ENCODE peak calls at places on chromosomes 16 and 17, in nine cellular contexts. G is SK-N-SH, Z is tibial nerve, S is fibroblast of lung, V is AG04450, C is H1, Q is stomach, W is cardiac muscle cell, J is mammary epithelial cell. K is an unnamed sample.

GRCh38 chr16:80570106-80570478 is 29.3 kb downstream of the DYNLRB2 start:
- DNase-seq in G (no peak), Z (no peak), S (peak), V (no peak), C (no peak), Q (no peak), W (no peak), J (no peak), K (no peak)

GRCh38 chr17:28225271-28225670 is 93.7 kb upstream of the TMEM97 start:
- DNase-seq in G (no peak), Z (no peak), S (no peak), V (no peak), C (no peak), Q (no peak), W (no peak), J (no peak), K (no peak)

GRCh38 chr17:7824021-7824924 is 9.7 kb upstream of the KDM6B start:
- DNase-seq in G (no peak), Z (no peak), S (no peak), V (no peak), C (no peak), Q (no peak), W (no peak), J (no peak), K (no peak)

GRCh38 chr16:66511615-66512500 is 38.1 kb downstream of the TK2 start:
- DNase-seq in G (no peak), Z (no peak), S (peak), V (peak), C (peak), Q (peak), W (no peak), J (peak), K (no peak)

GRCh38 chr16:88922114-88922825 is 54.7 kb downstream of the CBFA2T3 start:
- DNase-seq in G (no peak), Z (peak), S (peak), V (peak), C (no peak), Q (peak), W (no peak), J (peak), K (no peak)

GRCh38 chr17:45223541-45224528 is 2.1 kb downstream of the FMNL1 start:
- DNase-seq in G (no peak), Z (no peak), S (no peak), V (no peak), C (no peak), Q (no peak), W (no peak), J (no peak), K (no peak)

GRCh38 chr16:58070585-58070984 is 45.0 kb downstream of the MMP15 start:
- DNase-seq in G (no peak), Z (no peak), S (no peak), V (no peak), C (no peak), Q (no peak), W (no peak), J (no peak), K (no peak)

GRCh38 chr17:58329035-58329807 is 626 bp upstream of the TSPOAP1 start:
- DNase-seq in G (peak), Z (no peak), S (no peak), V (no peak), C (no peak), Q (peak), W (peak), J (no peak), K (no peak)

GRCh38 chr16:81707411-81708321 is 71.4 kb upstream of the PLCG2 start:
- DNase-seq in G (no peak), Z (no peak), S (peak), V (no peak), C (no peak), Q (peak), W (no peak), J (peak), K (no peak)

DNA sequence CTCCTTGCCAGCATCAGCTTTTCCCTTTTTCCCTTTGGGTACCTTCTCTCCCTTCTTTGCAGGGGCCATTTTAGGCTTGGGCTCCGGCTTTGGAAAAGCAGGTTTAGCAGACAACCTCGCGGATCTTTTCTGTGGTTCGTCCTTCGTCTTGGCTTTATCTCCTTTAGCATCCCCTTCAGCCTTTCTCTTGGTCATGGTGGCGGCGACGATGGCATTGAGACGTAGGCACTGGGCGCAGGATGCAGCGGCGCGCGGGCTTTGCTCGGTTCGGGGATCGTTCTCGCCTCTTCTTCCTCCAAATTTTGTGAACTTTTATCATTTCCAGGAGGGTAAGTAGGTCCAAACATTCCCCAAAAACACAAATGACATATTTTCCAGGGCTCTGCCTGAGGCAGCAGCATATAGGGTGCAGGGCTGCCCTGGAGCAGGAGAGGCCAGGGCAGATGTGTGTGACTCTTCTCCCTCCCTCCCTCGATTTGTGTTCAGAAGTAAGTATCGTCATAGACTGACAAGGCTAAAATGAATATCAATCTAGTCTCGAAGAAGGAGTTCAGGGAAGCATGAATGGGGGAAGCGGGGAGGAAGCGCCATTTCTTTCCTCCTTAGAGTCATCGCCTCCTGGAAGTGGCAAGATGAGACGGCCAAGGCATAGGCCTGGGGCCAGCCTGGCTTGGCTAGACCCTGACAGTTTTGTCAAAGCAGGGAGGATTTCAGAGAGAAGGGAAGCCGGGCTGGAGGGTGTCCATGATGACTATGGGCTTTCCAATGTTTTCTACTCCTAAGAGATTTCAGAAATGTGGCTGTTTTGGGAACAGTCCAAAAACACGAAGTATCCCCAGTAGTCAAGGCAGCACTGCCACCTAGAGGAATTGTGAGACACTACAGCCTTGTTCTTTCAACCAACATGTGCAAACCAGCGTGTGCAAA is 13.2 kb downstream of the CHCT1 start:
- DNase-seq in G (peak), Z (peak), S (peak), V (peak), C (no peak), Q (peak), W (peak), J (peak), K (no peak)
- H3K27ac ChIP-seq in G (no peak), Z (peak), S (peak), V (peak), C (no peak), Q (no peak), W (no peak), J (no peak), K (no peak)

GRCh38 chr17:63697341-63698286 is 2.3 kb downstream of the LIMD2 start:
- DNase-seq in G (peak), Z (no peak), S (no peak), V (no peak), C (no peak), Q (peak), W (no peak), J (peak), K (no peak)
- H3K4me3 ChIP-seq in G (no peak), Z (peak), S (no peak), V (no peak), C (no peak), Q (peak), W (no peak), J (no peak), K (peak)

GRCh38 chr17:43591750-43592562 is 45.8 kb upstream of the ETV4 start:
- DNase-seq in G (peak), Z (peak), S (peak), V (peak), C (no peak), Q (peak), W (no peak), J (peak), K (no peak)
- TF ChIP-seq CTCF in G (no peak), Z (no peak), S (no peak), V (no peak), C (no peak), Q (no peak), W (peak), J (no peak), K (no peak)

GRCh38 chr17:81411305-81411704 is 16.0 kb downstream of the BAHCC1 start:
- DNase-seq in G (no peak), Z (no peak), S (no peak), V (no peak), C (no peak), Q (no peak), W (no peak), J (no peak), K (no peak)

GRCh38 chr17:81406117-81406953 is 11.1 kb downstream of the BAHCC1 start:
- DNase-seq in G (peak), Z (no peak), S (no peak), V (no peak), C (no peak), Q (no peak), W (no peak), J (no peak), K (no peak)

GRCh38 chr17:81410852-81411251 is 15.6 kb downstream of the BAHCC1 start:
- DNase-seq in G (no peak), Z (no peak), S (no peak), V (no peak), C (no peak), Q (no peak), W (no peak), J (no peak), K (no peak)

GRCh38 chr17:81408049-81408448 is 12.8 kb downstream of the BAHCC1 start:
- DNase-seq in G (no peak), Z (no peak), S (no peak), V (no peak), C (no peak), Q (no peak), W (no peak), J (no peak), K (no peak)

GRCh38 chr17:81409190-81409935 is 14.1 kb downstream of the BAHCC1 start:
- DNase-seq in G (peak), Z (no peak), S (no peak), V (no peak), C (no peak), Q (no peak), W (no peak), J (no peak), K (no peak)
- H3K27ac ChIP-seq in G (no peak), Z (peak), S (no peak), V (no peak), C (no peak), Q (no peak), W (no peak), J (no peak), K (no peak)

GRCh38 chr17:39360537-39360936 is 40.9 kb downstream of the FBXL20 start:
- DNase-seq in G (no peak), Z (no peak), S (no peak), V (no peak), C (no peak), Q (no peak), W (no peak), J (no peak), K (no peak)

GRCh38 chr17:39361064-39361463 is 40.4 kb downstream of the FBXL20 start:
- DNase-seq in G (no peak), Z (no peak), S (no peak), V (no peak), C (no peak), Q (no peak), W (no peak), J (no peak), K (no peak)

GRCh38 chr17:39364236-39365025 is 37.0 kb downstream of the FBXL20 start:
- DNase-seq in G (no peak), Z (no peak), S (no peak), V (no peak), C (no peak), Q (peak), W (no peak), J (no peak), K (no peak)

GRCh38 chr17:39365252-39365651 is 36.2 kb downstream of the FBXL20 start:
- DNase-seq in G (no peak), Z (no peak), S (peak), V (peak), C (no peak), Q (no peak), W (no peak), J (no peak), K (no peak)

GRCh38 chr17:39365872-39366271 is 35.6 kb downstream of the FBXL20 start:
- DNase-seq in G (no peak), Z (no peak), S (no peak), V (no peak), C (no peak), Q (no peak), W (no peak), J (no peak), K (no peak)
- H3K4me3 ChIP-seq in G (no peak), Z (no peak), S (peak), V (no peak), C (no peak), Q (no peak), W (no peak), J (no peak), K (no peak)

GRCh38 chr17:69609495-69610315 is 195.2 kb downstream of the MAP2K6 start:
- DNase-seq in G (no peak), Z (no peak), S (peak), V (no peak), C (peak), Q (no peak), W (peak), J (peak), K (no peak)
- TF ChIP-seq CTCF in G (peak), Z (peak), S (peak), V (peak), C (peak), Q (peak), W (peak), J (peak), K (no peak)

DNA sequence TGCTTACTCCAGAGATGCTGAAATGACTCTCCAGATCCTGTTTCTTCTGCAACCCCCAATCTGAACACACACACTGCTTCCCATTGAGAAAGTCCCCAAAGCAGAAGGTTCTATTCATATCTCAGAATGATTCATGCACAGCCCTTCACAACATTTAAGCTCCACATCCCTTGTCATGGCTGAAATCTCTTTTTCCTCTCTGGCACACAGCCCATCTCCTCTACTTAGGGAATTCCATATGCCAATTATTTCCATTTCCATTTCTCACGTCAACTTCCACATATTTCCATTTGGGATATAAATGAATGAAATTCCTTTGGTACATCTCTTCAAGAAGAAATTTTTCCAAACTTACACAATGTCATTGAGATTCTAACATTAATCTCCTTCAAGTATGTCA is 119.6 kb downstream of the CDH11 start:
- DNase-seq in G (peak), Z (no peak), S (peak), V (no peak), C (no peak), Q (no peak), W (no peak), J (no peak), K (no peak)
- H3K27ac ChIP-seq in G (peak), Z (no peak), S (no peak), V (no peak), C (no peak), Q (no peak), W (no peak), J (no peak), K (no peak)